ENCODE peak calls at places on chromosome 9, in nine cellular contexts. Z is amniotic stem cell; M is fibroblast of mammary gland; S is activated effector memory CD4-positive, alpha-beta T cell treated with anti-CD3 and anti-CD28 coated beads, Interleukin-2, amount 50 U/mL, for 16 hours; T is transverse colon; P is NCI-H345; C is mucosa of gallbladder; L is hypothalamus; X is AG09319. K is an unnamed sample.

GRCh38 chr9:21906878-21907277 is 87.3 kb downstream of the CDKN2A start:
- DNase-seq in X (no peak), T (no peak), P (no peak), S (no peak), C (no peak), M (peak; percentile 40), Z (no peak), L (no peak), K (no peak)

GRCh38 chr9:117444466-117444865 is 29.6 kb upstream of the ASTN2 start:
- DNase-seq in P (no peak), M (no peak), L (no peak), X (no peak), Z (no peak), S (no peak), C (no peak), T (no peak), K (no peak)

GRCh38 chr9:70355801-70356200 is 58.7 kb downstream of the KLF9 start:
- DNase-seq in C (no peak), T (no peak), S (no peak), P (no peak), X (no peak), M (no peak), Z (no peak), L (no peak), K (no peak)

GRCh38 chr9:81549500-81550206 is 139.7 kb downstream of the TLE1 start:
- DNase-seq in X (no peak), C (peak; percentile 27), P (no peak), T (no peak), S (no peak), M (no peak), Z (no peak), L (no peak), K (no peak)

GRCh38 chr9:79621916-79622575 is 50.3 kb downstream of the TLE4 start:
- DNase-seq in Z (no peak), S (no peak), T (no peak), P (no peak), L (no peak), X (no peak), C (no peak), M (no peak), K (no peak)

GRCh38 chr9:617441-618085 is 223.9 kb upstream of the DMRT1 start:
- DNase-seq in Z (no peak), C (no peak), T (no peak), L (no peak), P (no peak), X (no peak), S (no peak), M (no peak), K (no peak)

GRCh38 chr9:117703538-117703937 is 665 bp upstream of the TLR4 start:
- DNase-seq in Z (no peak), S (no peak), P (no peak), M (peak; percentile 50), T (no peak), C (no peak), X (no peak), L (no peak), K (peak; percentile 45)

GRCh38 chr9:113042884-113043657 is 13.5 kb downstream of the ZFP37 start:
- DNase-seq in M (peak; percentile 15), P (no peak), T (no peak), L (no peak), C (no peak), X (no peak), Z (no peak), S (no peak), K (no peak)

GRCh38 chr9:1173211-1173610 is 123.1 kb downstream of the DMRT2 start:
- DNase-seq in S (no peak), P (no peak), T (peak; percentile 49), L (no peak), Z (no peak), M (peak; percentile 25), C (peak; percentile 50), X (no peak), K (peak; percentile 88)

GRCh38 chr9:113641100-113641885 is 177.8 kb downstream of the RGS3 start:
- DNase-seq in P (peak; percentile 20), L (no peak), T (no peak), Z (no peak), S (no peak), M (no peak), X (no peak), C (no peak), K (no peak)

GRCh38 chr9:120542701-120543490 is 37.1 kb downstream of the CDK5RAP2 start:
- DNase-seq in P (no peak), C (no peak), T (no peak), S (no peak), L (no peak), Z (no peak), M (peak; percentile 29), X (no peak), K (no peak)

GRCh38 chr9:106874031-106874430 is 11.1 kb downstream of the ZNF462 start:
- DNase-seq in Z (no peak), S (no peak), P (no peak), M (no peak), C (no peak), X (no peak), L (no peak), T (no peak), K (no peak)